ENCODE peak calls at places on chromosomes 3 and 15, in eight cellular contexts. N, L, E, M, D, W, X and Y are unnamed samples.
A peak's percentile ranks its signal among the peaks of the same experiment; 100 is the strongest.

GRCh38 chr3:107402214-107402613 is 25.0 kb downstream of the CCDC54 start:
- DNase-seq in N (no peak), E (no peak), L (no peak), D (no peak), W (no peak), X (no peak), M (no peak), Y (no peak)

GRCh38 chr3:193767353-193768068 is 174.5 kb downstream of the OPA1 start:
- DNase-seq in L (no peak), N (no peak), E (no peak), M (no peak), X (no peak), W (no peak), D (no peak), Y (no peak)

GRCh38 chr15:68415061-68415460 is 16.9 kb downstream of the ITGA11 start:
- DNase-seq in M (no peak), W (no peak), X (no peak), D (no peak), E (no peak), N (no peak), L (no peak), Y (no peak)

GRCh38 chr3:177035678-177036077 is 161.6 kb downstream of the TBL1XR1 start:
- DNase-seq in X (no peak), E (no peak), W (no peak), N (no peak), D (no peak), L (no peak), M (no peak), Y (no peak)

GRCh38 chr3:126105691-126106187 is 21.8 kb upstream of the SLC41A3 start:
- DNase-seq in L (no peak), N (no peak), D (no peak), M (no peak), X (no peak), W (no peak), E (no peak), Y (peak; percentile 11)

GRCh38 chr3:148075829-148076716 is 621.6 kb upstream of the AGTR1 start:
- DNase-seq in M (no peak), N (no peak), D (peak; percentile 72), E (peak; percentile 5), W (no peak), L (no peak), X (peak; percentile 73), Y (peak; percentile 17)

GRCh38 chr3:40780341-40780800 is 255.6 kb downstream of the ZNF621 start:
- DNase-seq in D (peak; percentile 7), L (no peak), X (peak; percentile 30), M (no peak), W (peak; percentile 90), N (peak; percentile 81), E (no peak), Y (peak; percentile 81)

GRCh38 chr3:359672-360071 is 163.1 kb downstream of the CHL1 start:
- DNase-seq in D (no peak), M (no peak), W (no peak), N (no peak), X (no peak), L (no peak), E (no peak), Y (no peak)

GRCh38 chr15:70892912-70893560 is 410 bp downstream of the LRRC49 start:
- DNase-seq in N (no peak), X (peak; percentile 73), D (no peak), E (no peak), W (no peak), L (no peak), M (no peak), Y (peak; percentile 62)

GRCh38 chr15:34619151-34619550 is 35.7 kb upstream of the GOLGA8B start:
- DNase-seq in M (no peak), E (no peak), N (no peak), X (no peak), L (no peak), W (no peak), D (no peak), Y (no peak)

GRCh38 chr15:84811151-84811550 is 6.0 kb upstream of the ALPK3 start:
- DNase-seq in M (no peak), D (no peak), L (no peak), X (no peak), W (no peak), E (no peak), N (no peak), Y (no peak)

GRCh38 chr15:52678036-52678467 is 1.1 kb downstream of the ATOSA start:
- DNase-seq in N (peak; percentile 48), W (peak; percentile 82), X (peak; percentile 69), L (no peak), D (no peak), E (peak; percentile 11), M (peak; percentile 45), Y (peak; percentile 87)

GRCh38 chr3:185807455-185808068 is 17.3 kb downstream of the IGF2BP2 start:
- DNase-seq in L (no peak), N (no peak), M (no peak), D (no peak), E (peak; percentile 54), X (peak; percentile 99), W (no peak), Y (no peak)

GRCh38 chr3:127462111-127462655 is 128.3 kb downstream of the TPRA1 start:
- DNase-seq in E (no peak), W (peak; percentile 23), N (no peak), X (no peak), L (no peak), M (no peak), D (no peak), Y (no peak)

GRCh38 chr3:66722675-66723074 is 221.9 kb upstream of the LRIG1 start:
- DNase-seq in L (no peak), M (no peak), X (peak; percentile 86), D (no peak), W (peak; percentile 47), E (peak; percentile 30), N (peak; percentile 68), Y (peak; percentile 18)

GRCh38 chr3:54447427-54447826 is 325.1 kb downstream of the CACNA2D3 start:
- DNase-seq in M (no peak), L (no peak), N (no peak), E (no peak), D (no peak), X (no peak), W (no peak), Y (no peak)

GRCh38 chr15:59741274-59741906 is 52.3 kb upstream of the BNIP2 start:
- DNase-seq in N (no peak), W (no peak), M (no peak), L (no peak), E (no peak), X (peak; percentile 23), D (no peak), Y (peak; percentile 29)